ENCODE peak calls at places on chromosomes 6 and 20, in seven cellular contexts. One of them, this sample, is unnamed.

GRCh38 chr6:138891255-138891986 is 95.5 kb downstream of the ECT2L start:
- DNase-seq in kidney epithelial cell: no peak
- DNase-seq in left ventricle myocardium superior: no peak
- DNase-seq in SJSA1: no peak
- DNase-seq in choroid plexus epithelial cell: no peak
- DNase-seq in cardiac fibroblast: peak; percentile 50
- DNase-seq in HT1080: peak; percentile 6
- DNase-seq in this sample: no peak

GRCh38 chr6:21537660-21538059 is 55.9 kb upstream of the SOX4 start:
- DNase-seq in kidney epithelial cell: no peak
- DNase-seq in left ventricle myocardium superior: no peak
- DNase-seq in SJSA1: no peak
- DNase-seq in choroid plexus epithelial cell: no peak
- DNase-seq in cardiac fibroblast: no peak
- DNase-seq in HT1080: no peak
- DNase-seq in this sample: no peak

GRCh38 chr20:7822772-7823171 is 117.5 kb downstream of the HAO1 start:
- DNase-seq in kidney epithelial cell: no peak
- DNase-seq in left ventricle myocardium superior: no peak
- DNase-seq in SJSA1: no peak
- DNase-seq in choroid plexus epithelial cell: no peak
- DNase-seq in cardiac fibroblast: no peak
- DNase-seq in HT1080: no peak
- DNase-seq in this sample: no peak

GRCh38 chr6:70413829-70414494 is 654 bp downstream of the FAM135A start:
- DNase-seq in kidney epithelial cell: no peak
- DNase-seq in left ventricle myocardium superior: no peak
- DNase-seq in SJSA1: peak; percentile 43
- DNase-seq in choroid plexus epithelial cell: peak; percentile 21
- DNase-seq in cardiac fibroblast: peak; percentile 18
- DNase-seq in HT1080: peak; percentile 27
- DNase-seq in this sample: no peak

GRCh38 chr6:160146454-160147145 is 25.0 kb downstream of the SLC22A1 start:
- DNase-seq in kidney epithelial cell: no peak
- DNase-seq in left ventricle myocardium superior: no peak
- DNase-seq in SJSA1: peak; percentile 9
- DNase-seq in choroid plexus epithelial cell: no peak
- DNase-seq in cardiac fibroblast: no peak
- DNase-seq in HT1080: no peak
- DNase-seq in this sample: no peak

GRCh38 chr20:22579119-22579427 is 5.3 kb downstream of the FOXA2 start:
- DNase-seq in kidney epithelial cell: no peak
- DNase-seq in left ventricle myocardium superior: no peak
- DNase-seq in SJSA1: no peak
- DNase-seq in choroid plexus epithelial cell: no peak
- DNase-seq in cardiac fibroblast: no peak
- DNase-seq in HT1080: no peak
- DNase-seq in this sample: no peak

GRCh38 chr20:23180451-23180921 is 94.4 kb upstream of the CD93 start:
- DNase-seq in kidney epithelial cell: no peak
- DNase-seq in left ventricle myocardium superior: peak; percentile 78
- DNase-seq in SJSA1: peak; percentile 80
- DNase-seq in choroid plexus epithelial cell: peak; percentile 69
- DNase-seq in cardiac fibroblast: no peak
- DNase-seq in HT1080: no peak
- DNase-seq in this sample: no peak

GRCh38 chr6:31383149-31383548 is 20.2 kb upstream of the MICA start:
- DNase-seq in kidney epithelial cell: no peak
- DNase-seq in left ventricle myocardium superior: no peak
- DNase-seq in SJSA1: no peak
- DNase-seq in choroid plexus epithelial cell: peak; percentile 46
- DNase-seq in cardiac fibroblast: peak; percentile 65
- DNase-seq in HT1080: peak; percentile 50
- DNase-seq in this sample: no peak

GRCh38 chr6:43722920-43723565 is 35.5 kb upstream of the MRPS18A start:
- DNase-seq in kidney epithelial cell: no peak
- DNase-seq in left ventricle myocardium superior: no peak
- DNase-seq in SJSA1: no peak
- DNase-seq in choroid plexus epithelial cell: no peak
- DNase-seq in cardiac fibroblast: no peak
- DNase-seq in HT1080: peak; percentile 28
- DNase-seq in this sample: no peak

GRCh38 chr6:106398621-106399020 is 38.1 kb downstream of the CRYBG1 start:
- DNase-seq in kidney epithelial cell: no peak
- DNase-seq in left ventricle myocardium superior: no peak
- DNase-seq in SJSA1: no peak
- DNase-seq in choroid plexus epithelial cell: no peak
- DNase-seq in cardiac fibroblast: no peak
- DNase-seq in HT1080: no peak
- DNase-seq in this sample: no peak

GRCh38 chr20:54251093-54251492 is 43.2 kb downstream of the PFDN4 start:
- DNase-seq in kidney epithelial cell: no peak
- DNase-seq in left ventricle myocardium superior: no peak
- DNase-seq in SJSA1: no peak
- DNase-seq in choroid plexus epithelial cell: no peak
- DNase-seq in cardiac fibroblast: no peak
- DNase-seq in HT1080: no peak
- DNase-seq in this sample: no peak

GRCh38 chr6:147970970-147971369 is 371.7 kb upstream of the SASH1 start:
- DNase-seq in kidney epithelial cell: no peak
- DNase-seq in left ventricle myocardium superior: no peak
- DNase-seq in SJSA1: no peak
- DNase-seq in choroid plexus epithelial cell: peak; percentile 57
- DNase-seq in cardiac fibroblast: peak; percentile 5
- DNase-seq in HT1080: no peak
- DNase-seq in this sample: no peak

GRCh38 chr6:31626952-31627351 is 6.4 kb downstream of the PRRC2A start:
- DNase-seq in kidney epithelial cell: no peak
- DNase-seq in left ventricle myocardium superior: no peak
- DNase-seq in SJSA1: no peak
- DNase-seq in choroid plexus epithelial cell: peak; percentile 45
- DNase-seq in cardiac fibroblast: no peak
- DNase-seq in HT1080: no peak
- DNase-seq in this sample: no peak

GRCh38 chr6:3341467-3341866 is 82.7 kb downstream of the PSMG4 start:
- DNase-seq in kidney epithelial cell: peak; percentile 42
- DNase-seq in left ventricle myocardium superior: no peak
- DNase-seq in SJSA1: no peak
- DNase-seq in choroid plexus epithelial cell: peak; percentile 94
- DNase-seq in cardiac fibroblast: peak; percentile 90
- DNase-seq in HT1080: peak; percentile 67
- DNase-seq in this sample: no peak

GRCh38 chr20:49937023-49937929 is 1.1 kb downstream of the RNF114 start:
- DNase-seq in kidney epithelial cell: no peak
- DNase-seq in left ventricle myocardium superior: no peak
- DNase-seq in SJSA1: no peak
- DNase-seq in choroid plexus epithelial cell: no peak
- DNase-seq in cardiac fibroblast: no peak
- DNase-seq in HT1080: no peak
- DNase-seq in this sample: no peak

GRCh38 chr6:48315051-48315719 is 204.2 kb upstream of the PTCHD4 start:
- DNase-seq in kidney epithelial cell: no peak
- DNase-seq in left ventricle myocardium superior: no peak
- DNase-seq in SJSA1: no peak
- DNase-seq in choroid plexus epithelial cell: no peak
- DNase-seq in cardiac fibroblast: no peak
- DNase-seq in HT1080: no peak
- DNase-seq in this sample: no peak

GRCh38 chr20:59678286-59678685 is 73.9 kb downstream of the PHACTR3 start:
- DNase-seq in kidney epithelial cell: no peak
- DNase-seq in left ventricle myocardium superior: no peak
- DNase-seq in SJSA1: peak; percentile 19
- DNase-seq in choroid plexus epithelial cell: no peak
- DNase-seq in cardiac fibroblast: no peak
- DNase-seq in HT1080: no peak
- DNase-seq in this sample: no peak

GRCh38 chr6:106547556-106547955 is 81.7 kb downstream of the RTN4IP1 start:
- DNase-seq in kidney epithelial cell: no peak
- DNase-seq in left ventricle myocardium superior: no peak
- DNase-seq in SJSA1: no peak
- DNase-seq in choroid plexus epithelial cell: no peak
- DNase-seq in cardiac fibroblast: peak; percentile 67
- DNase-seq in HT1080: no peak
- DNase-seq in this sample: no peak

GRCh38 chr6:4781967-4782537 is 5.8 kb downstream of the CDYL start:
- DNase-seq in kidney epithelial cell: no peak
- DNase-seq in left ventricle myocardium superior: no peak
- DNase-seq in SJSA1: no peak
- DNase-seq in choroid plexus epithelial cell: no peak
- DNase-seq in cardiac fibroblast: no peak
- DNase-seq in HT1080: no peak
- DNase-seq in this sample: no peak

GRCh38 chr20:44460795-44461141 is 14.9 kb upstream of the TTPAL start:
- DNase-seq in kidney epithelial cell: no peak
- DNase-seq in left ventricle myocardium superior: no peak
- DNase-seq in SJSA1: no peak
- DNase-seq in choroid plexus epithelial cell: peak; percentile 66
- DNase-seq in cardiac fibroblast: peak; percentile 61
- DNase-seq in HT1080: no peak
- DNase-seq in this sample: no peak

GRCh38 chr6:21019614-21020013 is 485.4 kb downstream of the CDKAL1 start:
- DNase-seq in kidney epithelial cell: no peak
- DNase-seq in left ventricle myocardium superior: no peak
- DNase-seq in SJSA1: no peak
- DNase-seq in choroid plexus epithelial cell: peak; percentile 48
- DNase-seq in cardiac fibroblast: peak; percentile 24
- DNase-seq in HT1080: no peak
- DNase-seq in this sample: no peak

GRCh38 chr6:155530219-155530834 is 74.7 kb upstream of the NOX3 start:
- DNase-seq in kidney epithelial cell: no peak
- DNase-seq in left ventricle myocardium superior: no peak
- DNase-seq in SJSA1: no peak
- DNase-seq in choroid plexus epithelial cell: peak; percentile 82
- DNase-seq in cardiac fibroblast: peak; percentile 81
- DNase-seq in HT1080: peak; percentile 50
- DNase-seq in this sample: no peak

This sample was measured in CD8-positive, alpha-beta T cell.